ENCODE peak calls at places on chromosome 22, in six cellular contexts. B is fibroblast of lung, A is esophagus squamous epithelium, N is aorta, V is right atrium auricular region, Y is body of pancreas. W is an unnamed sample.
A peak's percentile ranks its signal among the peaks of the same experiment; 100 is the strongest.

GRCh38 chr22:39490135-39490798 is 11.8 kb upstream of the MIEF1 start:
- DNase-seq in B (peak; percentile 72), A (peak; percentile 28), N (peak; percentile 91), V (peak; percentile 91), Y (peak; percentile 76), W (peak; percentile 71)

GRCh38 chr22:50641696-50642607 is 14.0 kb upstream of the ARSA start:
- DNase-seq in B (peak; percentile 86), A (no peak), N (peak; percentile 68), V (no peak), Y (no peak), W (no peak)

GRCh38 chr22:44411226-44412135 is 86.6 kb downstream of the RTL6 start:
- DNase-seq in B (no peak), A (no peak), N (peak; percentile 66), V (no peak), Y (no peak), W (no peak)

GRCh38 chr22:33811686-33812085 is 108.6 kb downstream of the LARGE1 start:
- DNase-seq in B (peak; percentile 79), A (no peak), N (no peak), V (peak; percentile 83), Y (peak; percentile 47), W (peak; percentile 71)

GRCh38 chr22:39528080-39528661 is 4.4 kb downstream of the RPS19BP1 start:
- DNase-seq in B (no peak), A (no peak), N (no peak), V (no peak), Y (no peak), W (no peak)

GRCh38 chr22:29581799-29582198 is 886 bp upstream of the NIPSNAP1 start:
- DNase-seq in B (no peak), A (no peak), N (no peak), V (no peak), Y (peak; percentile 50), W (no peak)

GRCh38 chr22:44091021-44091721 is 67.1 kb downstream of the PARVB start:
- DNase-seq in B (no peak), A (no peak), N (no peak), V (no peak), Y (no peak), W (peak; percentile 39)

GRCh38 chr22:32706149-32706548 is 95.4 kb upstream of the TIMP3 start:
- DNase-seq in B (peak; percentile 41), A (no peak), N (no peak), V (no peak), Y (no peak), W (no peak)

GRCh38 chr22:40441761-40442364 is 71.5 kb downstream of the SGSM3 start:
- DNase-seq in B (no peak), A (no peak), N (no peak), V (no peak), Y (no peak), W (no peak)

GRCh38 chr22:44669725-44670027 is 32.3 kb upstream of the PRR5 start:
- DNase-seq in B (no peak), A (no peak), N (peak; percentile 34), V (no peak), Y (no peak), W (no peak)

GRCh38 chr22:42026705-42027104 is 28.1 kb downstream of the WBP2NL start:
- DNase-seq in B (no peak), A (no peak), N (no peak), V (no peak), Y (no peak), W (no peak)

GRCh38 chr22:44597616-44598015 is 99.6 kb upstream of the RTL6 start:
- DNase-seq in B (no peak), A (no peak), N (no peak), V (no peak), Y (peak; percentile 57), W (no peak)

GRCh38 chr22:32672542-32672941 is 129.0 kb upstream of the TIMP3 start:
- DNase-seq in B (no peak), A (no peak), N (no peak), V (no peak), Y (no peak), W (no peak)

GRCh38 chr22:29202231-29203192 is 3.2 kb upstream of the EMID1 start:
- DNase-seq in B (peak; percentile 24), A (no peak), N (peak; percentile 82), V (no peak), Y (peak; percentile 18), W (peak; percentile 20)

GRCh38 chr22:39343259-39344045 is 6.3 kb upstream of the SYNGR1 start:
- DNase-seq in B (peak; percentile 56), A (no peak), N (peak; percentile 77), V (no peak), Y (peak; percentile 84), W (peak; percentile 58)

GRCh38 chr22:39437836-39438704 is 18.7 kb upstream of the MGAT3 start:
- DNase-seq in B (no peak), A (no peak), N (no peak), V (no peak), Y (no peak), W (no peak)

GRCh38 chr22:25219948-25220442 is 556 bp downstream of the CRYBB2 start:
- DNase-seq in B (no peak), A (no peak), N (no peak), V (no peak), Y (peak; percentile 34), W (no peak)

GRCh38 chr22:44628856-44629255 is 73.1 kb upstream of the PRR5 start:
- DNase-seq in B (no peak), A (no peak), N (peak; percentile 64), V (no peak), Y (no peak), W (no peak)

GRCh38 chr22:33564683-33565082 is 355.6 kb downstream of the LARGE1 start:
- DNase-seq in B (no peak), A (no peak), N (no peak), V (no peak), Y (no peak), W (no peak)

GRCh38 chr22:17264321-17265052 is 45.3 kb upstream of the ADA2 start:
- DNase-seq in B (peak; percentile 72), A (no peak), N (no peak), V (no peak), Y (no peak), W (no peak)

GRCh38 chr22:43228330-43228729 is 41.4 kb upstream of the TTLL12 start:
- DNase-seq in B (peak; percentile 15), A (no peak), N (no peak), V (no peak), Y (peak; percentile 32), W (peak; percentile 12)

GRCh38 chr22:43481528-43482309 is 69.9 kb downstream of the MPPED1 start:
- DNase-seq in B (no peak), A (no peak), N (peak; percentile 42), V (no peak), Y (no peak), W (no peak)

GRCh38 chr22:45994516-45995404 is 17.8 kb upstream of the WNT7B start:
- DNase-seq in B (peak; percentile 57), A (no peak), N (peak; percentile 96), V (peak; percentile 86), Y (peak; percentile 85), W (peak; percentile 73)

GRCh38 chr22:45009881-45010531 is at the start of gene PHF21B:
- DNase-seq in B (peak; percentile 40), A (no peak), N (peak; percentile 78), V (no peak), Y (peak; percentile 50), W (peak; percentile 39)

GRCh38 chr22:45805413-45805812 is 133.8 kb downstream of the ATXN10 start:
- DNase-seq in B (peak; percentile 20), A (no peak), N (no peak), V (no peak), Y (no peak), W (no peak)

DNA sequence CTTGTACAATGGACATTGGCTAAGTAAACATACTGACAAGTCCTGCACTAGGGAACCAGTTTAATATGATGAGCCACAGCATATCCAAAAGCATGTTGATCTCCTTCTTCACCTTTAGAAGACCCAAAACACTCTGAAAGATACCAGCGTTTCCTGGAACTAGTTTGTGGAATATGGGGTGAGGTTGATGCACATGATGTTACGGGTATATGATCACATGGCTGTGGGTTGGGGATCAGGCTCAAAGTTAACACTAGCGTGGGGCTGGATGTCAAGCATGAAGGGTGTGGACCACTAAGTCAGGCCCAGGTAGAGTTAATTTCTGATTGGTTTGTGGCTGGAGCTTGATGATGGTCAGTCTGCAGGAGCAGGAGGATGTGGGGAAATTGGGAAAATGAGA is 9.0 kb downstream of the IGLL5 start:
- DNase-seq in B (no peak), A (no peak), N (no peak), V (no peak), Y (no peak), W (no peak)
- H3K9me3 ChIP-seq in B (no peaks in the 10 kb centered on the region), A (no peaks in the 10 kb centered on the region), N (no peaks in the 10 kb centered on the region), V (no peaks in the 10 kb centered on the region), Y (no peaks in the 10 kb centered on the region), W (no peaks in the 10 kb centered on the region)

DNA sequence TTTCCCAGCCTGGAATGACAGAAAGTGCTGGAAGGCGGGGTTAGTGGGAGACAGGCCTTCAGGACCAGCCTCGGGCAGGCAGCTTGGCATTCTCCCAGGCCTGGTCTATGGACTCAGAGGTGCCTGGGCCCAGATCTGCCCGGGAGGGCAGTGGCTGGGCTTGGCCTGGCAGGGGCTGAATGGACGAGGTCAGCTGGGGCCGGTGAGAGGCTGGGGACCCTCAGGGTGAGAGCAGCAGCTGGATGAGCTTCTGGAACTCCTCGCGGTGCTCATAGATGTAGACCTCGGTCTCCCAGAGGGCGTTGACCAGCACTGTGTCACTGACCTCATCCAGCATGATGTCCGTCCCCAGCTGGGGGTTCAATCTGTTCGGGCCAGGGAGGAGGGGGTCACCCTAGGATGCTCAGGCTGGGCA is 1.5 kb upstream of the BAIAP2L2 start:
- DNase-seq in B (no peak), A (no peak), N (peak; percentile 72), V (no peak), Y (no peak), W (no peak)
- H3K4me3 ChIP-seq in B (no peak overlapping the region), A (no peak overlapping the region), N (no peak overlapping the region), V (no peak overlapping the region), Y (no peak overlapping the region), W (no peak overlapping the region)

GRCh38 chr22:26385164-26385563 is 43.9 kb upstream of the ASPHD2 start:
- DNase-seq in B (no peak), A (no peak), N (no peak), V (no peak), Y (no peak), W (no peak)
- H3K27me3 ChIP-seq in B (peaks cover 3% of the 10 kb centered on the region), A (no peaks in the 10 kb centered on the region), N (no peaks in the 10 kb centered on the region), V (no peaks in the 10 kb centered on the region), Y (no peaks in the 10 kb centered on the region), W (peaks cover 33% of the 10 kb centered on the region)

GRCh38 chr22:47564158-47564450 is 801.7 kb downstream of the TBC1D22A start:
- DNase-seq in B (no peak), A (no peak), N (no peak), V (peak; percentile 26), Y (no peak), W (no peak)
- H3K9me3 ChIP-seq in B (no peaks in the 10 kb centered on the region), A (no peaks in the 10 kb centered on the region), N (no peaks in the 10 kb centered on the region), V (no peaks in the 10 kb centered on the region), Y (no peaks in the 10 kb centered on the region), W (no peaks in the 10 kb centered on the region)

DNA sequence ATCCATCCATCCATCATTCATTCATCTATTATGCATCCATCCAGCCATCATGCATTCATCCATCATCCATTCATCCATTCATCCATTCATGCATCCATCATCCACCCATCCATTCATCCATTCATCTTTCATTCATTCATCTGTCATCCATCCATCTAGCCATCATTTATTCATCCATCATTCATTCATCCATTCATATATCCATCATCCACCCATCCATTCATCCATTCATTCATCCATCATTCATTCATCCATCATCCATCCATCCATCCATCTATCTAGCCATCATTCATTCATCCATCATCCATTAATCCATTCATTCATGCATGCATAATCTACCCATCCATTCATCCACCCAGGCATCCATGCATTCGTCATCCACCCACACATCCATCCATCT is 1450.3 kb downstream of the TBC1D22A start:
- DNase-seq in B (no peak), A (no peak), N (no peak), V (no peak), Y (no peak), W (no peak)
- H3K4me3 ChIP-seq in B (no peak overlapping the region), A (no peak overlapping the region), N (no peak overlapping the region), V (no peak overlapping the region), Y (no peak overlapping the region), W (no peak overlapping the region)

W was measured in MG63.